ENCODE peak calls at places on chromosome 4, in five cellular contexts. One of them, this sample, is unnamed.

GRCh38 chr4:55868691-55869090 is 15.2 kb downstream of the EXOC1 start:
- DNase-seq in Kasumi-1: no peak
- DNase-seq in NCI-H187 treated with DMSO at 0.1 percent for 48 hours: no peak
- DNase-seq in HTR-8/SVneo: no peak
- DNase-seq in GM12865: no peak
- DNase-seq in this sample: no peak

GRCh38 chr4:10958226-10958856 is 273.8 kb upstream of the CLNK start:
- DNase-seq in Kasumi-1: no peak
- DNase-seq in NCI-H187 treated with DMSO at 0.1 percent for 48 hours: no peak
- DNase-seq in HTR-8/SVneo: no peak
- DNase-seq in GM12865: no peak
- DNase-seq in this sample: no peak

GRCh38 chr4:7087036-7087435 is 19.2 kb upstream of the GRPEL1 start:
- DNase-seq in Kasumi-1: no peak
- DNase-seq in NCI-H187 treated with DMSO at 0.1 percent for 48 hours: no peak
- DNase-seq in HTR-8/SVneo: no peak
- DNase-seq in GM12865: no peak
- DNase-seq in this sample: no peak

GRCh38 chr4:85842540-85842939 is 367.6 kb downstream of the ARHGAP24 start:
- DNase-seq in Kasumi-1: peak; percentile 92
- DNase-seq in NCI-H187 treated with DMSO at 0.1 percent for 48 hours: no peak
- DNase-seq in HTR-8/SVneo: no peak
- DNase-seq in GM12865: no peak
- DNase-seq in this sample: no peak

GRCh38 chr4:25667931-25668557 is 12.4 kb downstream of the SLC34A2 start:
- DNase-seq in Kasumi-1: no peak
- DNase-seq in NCI-H187 treated with DMSO at 0.1 percent for 48 hours: no peak
- DNase-seq in HTR-8/SVneo: no peak
- DNase-seq in GM12865: no peak
- DNase-seq in this sample: no peak

GRCh38 chr4:152778656-152779512 is 646 bp downstream of the TIGD4 start:
- DNase-seq in Kasumi-1: peak; percentile 51
- DNase-seq in NCI-H187 treated with DMSO at 0.1 percent for 48 hours: no peak
- DNase-seq in HTR-8/SVneo: peak; percentile 2
- DNase-seq in GM12865: peak; percentile 55
- DNase-seq in this sample: peak; percentile 16

GRCh38 chr4:165394275-165394674 is 15.5 kb downstream of the CPE start:
- DNase-seq in Kasumi-1: no peak
- DNase-seq in NCI-H187 treated with DMSO at 0.1 percent for 48 hours: no peak
- DNase-seq in HTR-8/SVneo: no peak
- DNase-seq in GM12865: no peak
- DNase-seq in this sample: no peak

GRCh38 chr4:148341980-148342800 is 100.0 kb downstream of the NR3C2 start:
- DNase-seq in Kasumi-1: no peak
- DNase-seq in NCI-H187 treated with DMSO at 0.1 percent for 48 hours: no peak
- DNase-seq in HTR-8/SVneo: no peak
- DNase-seq in GM12865: no peak
- DNase-seq in this sample: no peak

GRCh38 chr4:87856816-87857215 is 24.0 kb downstream of the MEPE start:
- DNase-seq in Kasumi-1: no peak
- DNase-seq in NCI-H187 treated with DMSO at 0.1 percent for 48 hours: no peak
- DNase-seq in HTR-8/SVneo: no peak
- DNase-seq in GM12865: no peak
- DNase-seq in this sample: no peak

GRCh38 chr4:156933633-156934258 is 37.9 kb downstream of the PDGFC start:
- DNase-seq in Kasumi-1: no peak
- DNase-seq in NCI-H187 treated with DMSO at 0.1 percent for 48 hours: no peak
- DNase-seq in HTR-8/SVneo: peak; percentile 14
- DNase-seq in GM12865: no peak
- DNase-seq in this sample: no peak

GRCh38 chr4:101174679-101175078 is 172.6 kb downstream of the PPP3CA start:
- DNase-seq in Kasumi-1: no peak
- DNase-seq in NCI-H187 treated with DMSO at 0.1 percent for 48 hours: no peak
- DNase-seq in HTR-8/SVneo: no peak
- DNase-seq in GM12865: no peak
- DNase-seq in this sample: no peak

GRCh38 chr4:169383724-169384123 is 113.0 kb upstream of the SH3RF1 start:
- DNase-seq in Kasumi-1: no peak
- DNase-seq in NCI-H187 treated with DMSO at 0.1 percent for 48 hours: no peak
- DNase-seq in HTR-8/SVneo: peak; percentile 78
- DNase-seq in GM12865: no peak
- DNase-seq in this sample: no peak

GRCh38 chr4:48967626-48968025 is 18.4 kb upstream of the CWH43 start:
- DNase-seq in Kasumi-1: no peak
- DNase-seq in NCI-H187 treated with DMSO at 0.1 percent for 48 hours: no peak
- DNase-seq in HTR-8/SVneo: no peak
- DNase-seq in GM12865: no peak
- DNase-seq in this sample: no peak

GRCh38 chr4:164807611-164808010 is 53.7 kb downstream of the SMIM31 start:
- DNase-seq in Kasumi-1: no peak
- DNase-seq in NCI-H187 treated with DMSO at 0.1 percent for 48 hours: no peak
- DNase-seq in HTR-8/SVneo: peak; percentile 28
- DNase-seq in GM12865: no peak
- DNase-seq in this sample: no peak

GRCh38 chr4:152278505-152279301 is 257.2 kb downstream of the FBXW7 start:
- DNase-seq in Kasumi-1: no peak
- DNase-seq in NCI-H187 treated with DMSO at 0.1 percent for 48 hours: no peak
- DNase-seq in HTR-8/SVneo: no peak
- DNase-seq in GM12865: peak; percentile 20
- DNase-seq in this sample: no peak

GRCh38 chr4:152696764-152697250 is 17.0 kb upstream of the TMEM154 start:
- DNase-seq in Kasumi-1: no peak
- DNase-seq in NCI-H187 treated with DMSO at 0.1 percent for 48 hours: no peak
- DNase-seq in HTR-8/SVneo: no peak
- DNase-seq in GM12865: peak; percentile 94
- DNase-seq in this sample: peak; percentile 47

GRCh38 chr4:120683902-120684540 is 238.5 kb downstream of the PRDM5 start:
- DNase-seq in Kasumi-1: no peak
- DNase-seq in NCI-H187 treated with DMSO at 0.1 percent for 48 hours: no peak
- DNase-seq in HTR-8/SVneo: no peak
- DNase-seq in GM12865: no peak
- DNase-seq in this sample: no peak

GRCh38 chr4:95085118-95085833 is 327.5 kb downstream of the BMPR1B start:
- DNase-seq in Kasumi-1: no peak
- DNase-seq in NCI-H187 treated with DMSO at 0.1 percent for 48 hours: no peak
- DNase-seq in HTR-8/SVneo: no peak
- DNase-seq in GM12865: no peak
- DNase-seq in this sample: no peak

GRCh38 chr4:167897116-167897515 is 195.2 kb upstream of the ANXA10 start:
- DNase-seq in Kasumi-1: no peak
- DNase-seq in NCI-H187 treated with DMSO at 0.1 percent for 48 hours: no peak
- DNase-seq in HTR-8/SVneo: peak; percentile 49
- DNase-seq in GM12865: peak; percentile 7
- DNase-seq in this sample: no peak

GRCh38 chr4:681736-682451 is 7.1 kb downstream of the SLC49A3 start:
- DNase-seq in Kasumi-1: no peak
- DNase-seq in NCI-H187 treated with DMSO at 0.1 percent for 48 hours: peak; percentile 44
- DNase-seq in HTR-8/SVneo: no peak
- DNase-seq in GM12865: peak; percentile 58
- DNase-seq in this sample: peak; percentile 35

GRCh38 chr4:25308761-25309160 is 3.8 kb upstream of the ZCCHC4 start:
- DNase-seq in Kasumi-1: no peak
- DNase-seq in NCI-H187 treated with DMSO at 0.1 percent for 48 hours: no peak
- DNase-seq in HTR-8/SVneo: no peak
- DNase-seq in GM12865: no peak
- DNase-seq in this sample: no peak

GRCh38 chr4:6771229-6771671 is 11.3 kb upstream of the KIAA0232 start:
- DNase-seq in Kasumi-1: no peak
- DNase-seq in NCI-H187 treated with DMSO at 0.1 percent for 48 hours: no peak
- DNase-seq in HTR-8/SVneo: no peak
- DNase-seq in GM12865: no peak
- DNase-seq in this sample: no peak

GRCh38 chr4:8775751-8776355 is 95.8 kb downstream of the HMX1 start:
- DNase-seq in Kasumi-1: no peak
- DNase-seq in NCI-H187 treated with DMSO at 0.1 percent for 48 hours: no peak
- DNase-seq in HTR-8/SVneo: no peak
- DNase-seq in GM12865: no peak
- DNase-seq in this sample: no peak

GRCh38 chr4:124804584-124804983 is 92.1 kb upstream of the ANKRD50 start:
- DNase-seq in Kasumi-1: no peak
- DNase-seq in NCI-H187 treated with DMSO at 0.1 percent for 48 hours: no peak
- DNase-seq in HTR-8/SVneo: no peak
- DNase-seq in GM12865: no peak
- DNase-seq in this sample: no peak

GRCh38 chr4:162952232-162952631 is 214.5 kb downstream of the NAF1 start:
- DNase-seq in Kasumi-1: no peak
- DNase-seq in NCI-H187 treated with DMSO at 0.1 percent for 48 hours: no peak
- DNase-seq in HTR-8/SVneo: peak; percentile 12
- DNase-seq in GM12865: no peak
- DNase-seq in this sample: no peak

GRCh38 chr4:94722748-94723147 is 35.0 kb upstream of the BMPR1B start:
- DNase-seq in Kasumi-1: no peak
- DNase-seq in NCI-H187 treated with DMSO at 0.1 percent for 48 hours: no peak
- DNase-seq in HTR-8/SVneo: no peak
- DNase-seq in GM12865: no peak
- DNase-seq in this sample: no peak

GRCh38 chr4:156053174-156053573 is 99.5 kb upstream of the CTSO start:
- DNase-seq in Kasumi-1: no peak
- DNase-seq in NCI-H187 treated with DMSO at 0.1 percent for 48 hours: no peak
- DNase-seq in HTR-8/SVneo: no peak
- DNase-seq in GM12865: no peak
- DNase-seq in this sample: no peak

GRCh38 chr4:47849466-47849865 is 11.6 kb upstream of the CORIN start:
- DNase-seq in Kasumi-1: no peak
- DNase-seq in NCI-H187 treated with DMSO at 0.1 percent for 48 hours: no peak
- DNase-seq in HTR-8/SVneo: no peak
- DNase-seq in GM12865: no peak
- DNase-seq in this sample: no peak

GRCh38 chr4:6087669-6088068 is 69.4 kb upstream of the C4orf50 start:
- DNase-seq in Kasumi-1: peak; percentile 22
- DNase-seq in NCI-H187 treated with DMSO at 0.1 percent for 48 hours: no peak
- DNase-seq in HTR-8/SVneo: peak; percentile 27
- DNase-seq in GM12865: peak; percentile 25
- DNase-seq in this sample: no peak

GRCh38 chr4:55345980-55346850 is at the start of gene SRD5A3:
- DNase-seq in Kasumi-1: peak; percentile 94
- DNase-seq in NCI-H187 treated with DMSO at 0.1 percent for 48 hours: no peak
- DNase-seq in HTR-8/SVneo: peak; percentile 64
- DNase-seq in GM12865: peak; percentile 91
- DNase-seq in this sample: peak; percentile 79

GRCh38 chr4:3446631-3447320 is 5.0 kb downstream of the HGFAC start:
- DNase-seq in Kasumi-1: no peak
- DNase-seq in NCI-H187 treated with DMSO at 0.1 percent for 48 hours: no peak
- DNase-seq in HTR-8/SVneo: no peak
- DNase-seq in GM12865: no peak
- DNase-seq in this sample: no peak

This sample was measured in effector memory CD8-positive, alpha-beta T cell.